ENCODE peak calls at places on chromosomes 5 and 9, in nine cellular contexts. F is heart right ventricle, V is ascending aorta, O is endothelial cell of umbilical vein, Y is GM23338, M is choroid plexus epithelial cell, N is lung, S is AG04449, I is GM12865. C is an unnamed sample.

GRCh38 chr5:131610198-131611063 is 24.6 kb downstream of the RAPGEF6 start:
- DNase-seq in F (no peak), V (no peak), O (peak; percentile 87), Y (peak; percentile 21), M (peak; percentile 89), N (no peak), S (peak; percentile 85), I (no peak), C (peak; percentile 82)

GRCh38 chr5:43061352-43061751 is 21.2 kb upstream of the ANXA2R start:
- DNase-seq in F (no peak), V (no peak), O (no peak), Y (no peak), M (no peak), N (no peak), S (no peak), I (no peak), C (peak; percentile 52)

GRCh38 chr9:94632736-94633135 is 6.6 kb downstream of the FBP1 start:
- DNase-seq in F (no peak), V (no peak), O (no peak), Y (no peak), M (no peak), N (no peak), S (no peak), I (no peak), C (no peak)

GRCh38 chr9:129258823-129259301 is 80.8 kb upstream of the IER5L start:
- DNase-seq in F (no peak), V (peak; percentile 5), O (no peak), Y (no peak), M (no peak), N (no peak), S (no peak), I (peak; percentile 23), C (no peak)

GRCh38 chr9:17906204-17906840 is 327.5 kb downstream of the SH3GL2 start:
- DNase-seq in F (no peak), V (no peak), O (no peak), Y (peak; percentile 75), M (no peak), N (no peak), S (no peak), I (no peak), C (no peak)

GRCh38 chr9:133484671-133485437 is 6.0 kb upstream of the SLC2A6 start:
- DNase-seq in F (no peak), V (no peak), O (no peak), Y (no peak), M (no peak), N (no peak), S (no peak), I (no peak), C (no peak)

GRCh38 chr5:35924950-35925722 is 13.3 kb downstream of the CAPSL start:
- DNase-seq in F (peak; percentile 8), V (no peak), O (peak; percentile 51), Y (peak; percentile 87), M (peak; percentile 81), N (peak; percentile 40), S (no peak), I (peak; percentile 89), C (peak; percentile 68)

GRCh38 chr5:136350339-136350738 is 15.0 kb downstream of the TRPC7 start:
- DNase-seq in F (no peak), V (no peak), O (peak; percentile 48), Y (no peak), M (no peak), N (no peak), S (no peak), I (no peak), C (no peak)

GRCh38 chr5:148794729-148795590 is 31.5 kb upstream of the ADRB2 start:
- DNase-seq in F (no peak), V (no peak), O (no peak), Y (no peak), M (peak; percentile 65), N (no peak), S (peak; percentile 56), I (no peak), C (peak; percentile 62)

GRCh38 chr9:104977580-104977979 is 49.6 kb upstream of the ABCA1 start:
- DNase-seq in F (no peak), V (no peak), O (no peak), Y (no peak), M (no peak), N (no peak), S (no peak), I (no peak), C (no peak)

GRCh38 chr5:68048529-68048928 is 167.0 kb upstream of the PIK3R1 start:
- DNase-seq in F (no peak), V (no peak), O (no peak), Y (no peak), M (no peak), N (no peak), S (no peak), I (no peak), C (no peak)

GRCh38 chr5:42949348-42950090 is 90.6 kb downstream of the ANXA2R start:
- DNase-seq in F (peak; percentile 70), V (peak; percentile 29), O (peak; percentile 94), Y (peak; percentile 50), M (peak; percentile 86), N (peak; percentile 49), S (no peak), I (peak; percentile 90), C (peak; percentile 81)

GRCh38 chr5:147963436-147963835 is 57.1 kb upstream of the C5orf46 start:
- DNase-seq in F (no peak), V (no peak), O (peak; percentile 59), Y (no peak), M (no peak), N (no peak), S (no peak), I (no peak), C (no peak)

DNA sequence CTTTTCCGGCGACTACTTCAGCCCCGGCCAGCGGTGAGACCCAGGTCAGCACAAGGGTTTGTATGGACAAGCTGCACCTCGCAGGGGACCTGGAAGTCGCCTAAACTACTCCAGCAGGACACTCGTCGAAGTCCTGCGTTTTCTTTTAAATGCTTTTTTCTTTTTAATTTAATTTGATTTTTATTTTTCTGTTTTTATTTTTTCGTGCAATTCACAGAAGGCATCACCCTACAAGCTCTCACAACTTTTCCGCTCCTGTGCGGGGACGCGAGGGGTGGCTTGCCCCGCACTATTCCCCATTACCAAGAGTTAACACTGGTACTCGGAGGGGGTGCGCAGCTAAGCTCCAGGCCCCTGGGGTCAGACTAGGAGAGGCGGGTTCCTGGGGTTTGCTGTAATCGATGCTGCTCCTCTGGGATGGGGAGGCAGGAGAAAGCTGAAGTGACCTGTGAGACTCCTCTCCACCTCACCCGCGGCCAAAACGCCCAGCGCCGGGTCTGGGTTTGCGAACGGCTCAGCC is 1.3 kb downstream of the EDIL3 start:
- DNase-seq in F (no peak), V (no peak), O (no peak), Y (no peak), M (no peak), N (no peak), S (no peak), I (no peak), C (no peak)
- H3K4me3 ChIP-seq in F (peak overlapping the region; percentile 57), V (peak overlapping the region; percentile 88), O (peak overlapping the region; percentile 65), Y (peak overlapping the region; percentile 84), M (peak overlapping the region; percentile 85), N (peak overlapping the region; percentile 67), S (peak overlapping the region; percentile 91), I (no peak overlapping the region), C (peak overlapping the region; percentile 85)

GRCh38 chr9:96492993-96493531 is 43.1 kb downstream of the HABP4 start:
- DNase-seq in F (no peak), V (no peak), O (no peak), Y (no peak), M (no peak), N (no peak), S (no peak), I (no peak), C (no peak)
- TF ChIP-seq CTCF in F (no peak), V (no peak), O (no peak), Y (no peak), M (no peak), N (no peak), S (no peak), I (no peak), C (no peak)

GRCh38 chr5:124664287-124664686 is 82.2 kb downstream of the ZNF608 start:
- DNase-seq in F (no peak), V (no peak), O (no peak), Y (no peak), M (no peak), N (no peak), S (no peak), I (no peak), C (no peak)

GRCh38 chr5:124661317-124662141 is 84.9 kb downstream of the ZNF608 start:
- DNase-seq in F (no peak), V (no peak), O (peak; percentile 91), Y (peak; percentile 94), M (peak; percentile 88), N (no peak), S (peak; percentile 68), I (no peak), C (peak; percentile 89)

GRCh38 chr5:124663101-124663506 is 83.3 kb downstream of the ZNF608 start:
- DNase-seq in F (no peak), V (no peak), O (no peak), Y (peak; percentile 47), M (no peak), N (no peak), S (no peak), I (no peak), C (no peak)

GRCh38 chr5:124660229-124661093 is 86.0 kb downstream of the ZNF608 start:
- DNase-seq in F (no peak), V (no peak), O (no peak), Y (peak; percentile 83), M (peak; percentile 89), N (peak; percentile 66), S (no peak), I (no peak), C (peak; percentile 41)

GRCh38 chr5:124662261-124662781 is 84.1 kb downstream of the ZNF608 start:
- DNase-seq in F (no peak), V (no peak), O (peak; percentile 45), Y (peak; percentile 45), M (no peak), N (no peak), S (no peak), I (no peak), C (no peak)
- H3K4me3 ChIP-seq in F (no peak overlapping the region), V (no peak overlapping the region), O (no peak overlapping the region), Y (peak overlapping the region; percentile 35), M (no peak overlapping the region), N (no peak overlapping the region), S (no peak overlapping the region), I (no peak overlapping the region), C (no peak overlapping the region)

GRCh38 chr5:172659570-172659908 is 18.5 kb downstream of the NEURL1B start:
- DNase-seq in F (no peak), V (no peak), O (no peak), Y (no peak), M (no peak), N (no peak), S (no peak), I (no peak), C (no peak)

GRCh38 chr5:172658869-172659513 is 17.9 kb downstream of the NEURL1B start:
- DNase-seq in F (peak; percentile 53), V (no peak), O (no peak), Y (no peak), M (no peak), N (no peak), S (no peak), I (no peak), C (no peak)

GRCh38 chr5:172661536-172661935 is 20.5 kb downstream of the NEURL1B start:
- DNase-seq in F (no peak), V (no peak), O (no peak), Y (no peak), M (no peak), N (no peak), S (no peak), I (no peak), C (no peak)

GRCh38 chr5:172660974-172661373 is 19.9 kb downstream of the NEURL1B start:
- DNase-seq in F (no peak), V (no peak), O (no peak), Y (no peak), M (no peak), N (no peak), S (no peak), I (no peak), C (no peak)

GRCh38 chr5:172659909-172660628 is 19.0 kb downstream of the NEURL1B start:
- DNase-seq in F (peak; percentile 93), V (peak; percentile 73), O (no peak), Y (peak; percentile 53), M (peak; percentile 77), N (peak; percentile 60), S (peak; percentile 59), I (peak; percentile 17), C (peak; percentile 64)
- TF ChIP-seq CTCF in F (no peak), V (no peak), O (no peak), Y (no peak), M (peak; percentile 1), N (no peak), S (no peak), I (no peak), C (no peak)